ENCODE peak calls at places on chromosomes 7 and 10, in ten cellular contexts. One of them, this sample, is unnamed.

GRCh38 chr10:126640391-126640790 is 30.1 kb downstream of the C10orf90 start:
- DNase-seq in ovary: no peak
- DNase-seq in tibial artery: no peak
- DNase-seq in GM20000: no peak
- DNase-seq in mucosa of descending colon: no peak
- DNase-seq in heart left ventricle: no peak
- DNase-seq in endothelial cell: no peak
- DNase-seq in esophagus muscularis mucosa: no peak
- DNase-seq in fibroblast of pulmonary artery: no peak
- DNase-seq in foreskin fibroblast: no peak
- DNase-seq in this sample: no peak

GRCh38 chr7:98568891-98569290 is 48.2 kb upstream of the NPTX2 start:
- DNase-seq in ovary: no peak
- DNase-seq in tibial artery: no peak
- DNase-seq in GM20000: no peak
- DNase-seq in mucosa of descending colon: no peak
- DNase-seq in heart left ventricle: no peak
- DNase-seq in endothelial cell: no peak
- DNase-seq in esophagus muscularis mucosa: no peak
- DNase-seq in fibroblast of pulmonary artery: peak
- DNase-seq in foreskin fibroblast: peak
- DNase-seq in this sample: no peak

GRCh38 chr10:132574783-132575319 is 37.3 kb downstream of the INPP5A start:
- DNase-seq in ovary: no peak
- DNase-seq in tibial artery: no peak
- DNase-seq in GM20000: no peak
- DNase-seq in mucosa of descending colon: no peak
- DNase-seq in heart left ventricle: no peak
- DNase-seq in endothelial cell: no peak
- DNase-seq in esophagus muscularis mucosa: no peak
- DNase-seq in fibroblast of pulmonary artery: peak
- DNase-seq in foreskin fibroblast: no peak
- DNase-seq in this sample: no peak

GRCh38 chr7:13821152-13821787 is 168.2 kb downstream of the ETV1 start:
- DNase-seq in ovary: no peak
- DNase-seq in tibial artery: no peak
- DNase-seq in GM20000: no peak
- DNase-seq in mucosa of descending colon: peak
- DNase-seq in heart left ventricle: no peak
- DNase-seq in endothelial cell: no peak
- DNase-seq in esophagus muscularis mucosa: no peak
- DNase-seq in fibroblast of pulmonary artery: no peak
- DNase-seq in foreskin fibroblast: peak
- DNase-seq in this sample: no peak

GRCh38 chr7:41997151-41997550 is 239.9 kb downstream of the GLI3 start:
- DNase-seq in ovary: no peak
- DNase-seq in tibial artery: no peak
- DNase-seq in GM20000: no peak
- DNase-seq in mucosa of descending colon: no peak
- DNase-seq in heart left ventricle: no peak
- DNase-seq in endothelial cell: no peak
- DNase-seq in esophagus muscularis mucosa: no peak
- DNase-seq in fibroblast of pulmonary artery: no peak
- DNase-seq in foreskin fibroblast: no peak
- DNase-seq in this sample: no peak

GRCh38 chr10:48595533-48595932 is 9.3 kb downstream of the ARHGAP22 start:
- DNase-seq in ovary: no peak
- DNase-seq in tibial artery: no peak
- DNase-seq in GM20000: no peak
- DNase-seq in mucosa of descending colon: no peak
- DNase-seq in heart left ventricle: no peak
- DNase-seq in endothelial cell: no peak
- DNase-seq in esophagus muscularis mucosa: no peak
- DNase-seq in fibroblast of pulmonary artery: no peak
- DNase-seq in foreskin fibroblast: no peak
- DNase-seq in this sample: no peak

GRCh38 chr7:154364156-154364555 is 312.0 kb downstream of the DPP6 start:
- DNase-seq in ovary: no peak
- DNase-seq in tibial artery: no peak
- DNase-seq in GM20000: no peak
- DNase-seq in mucosa of descending colon: no peak
- DNase-seq in heart left ventricle: no peak
- DNase-seq in endothelial cell: no peak
- DNase-seq in esophagus muscularis mucosa: no peak
- DNase-seq in fibroblast of pulmonary artery: no peak
- DNase-seq in foreskin fibroblast: no peak
- DNase-seq in this sample: no peak

GRCh38 chr10:34262965-34263364 is 552.1 kb downstream of the PARD3 start:
- DNase-seq in ovary: no peak
- DNase-seq in tibial artery: no peak
- DNase-seq in GM20000: no peak
- DNase-seq in mucosa of descending colon: no peak
- DNase-seq in heart left ventricle: no peak
- DNase-seq in endothelial cell: no peak
- DNase-seq in esophagus muscularis mucosa: no peak
- DNase-seq in fibroblast of pulmonary artery: peak
- DNase-seq in foreskin fibroblast: no peak
- DNase-seq in this sample: no peak

GRCh38 chr10:123863189-123863580 is 28.4 kb downstream of the CPXM2 start:
- DNase-seq in ovary: no peak
- DNase-seq in tibial artery: no peak
- DNase-seq in GM20000: no peak
- DNase-seq in mucosa of descending colon: no peak
- DNase-seq in heart left ventricle: no peak
- DNase-seq in endothelial cell: no peak
- DNase-seq in esophagus muscularis mucosa: no peak
- DNase-seq in fibroblast of pulmonary artery: no peak
- DNase-seq in foreskin fibroblast: no peak
- DNase-seq in this sample: no peak

GRCh38 chr7:84647797-84648762 is 453.5 kb upstream of the SEMA3A start:
- DNase-seq in ovary: no peak
- DNase-seq in tibial artery: no peak
- DNase-seq in GM20000: no peak
- DNase-seq in mucosa of descending colon: no peak
- DNase-seq in heart left ventricle: no peak
- DNase-seq in endothelial cell: no peak
- DNase-seq in esophagus muscularis mucosa: no peak
- DNase-seq in fibroblast of pulmonary artery: peak
- DNase-seq in foreskin fibroblast: peak
- DNase-seq in this sample: no peak

DNA sequence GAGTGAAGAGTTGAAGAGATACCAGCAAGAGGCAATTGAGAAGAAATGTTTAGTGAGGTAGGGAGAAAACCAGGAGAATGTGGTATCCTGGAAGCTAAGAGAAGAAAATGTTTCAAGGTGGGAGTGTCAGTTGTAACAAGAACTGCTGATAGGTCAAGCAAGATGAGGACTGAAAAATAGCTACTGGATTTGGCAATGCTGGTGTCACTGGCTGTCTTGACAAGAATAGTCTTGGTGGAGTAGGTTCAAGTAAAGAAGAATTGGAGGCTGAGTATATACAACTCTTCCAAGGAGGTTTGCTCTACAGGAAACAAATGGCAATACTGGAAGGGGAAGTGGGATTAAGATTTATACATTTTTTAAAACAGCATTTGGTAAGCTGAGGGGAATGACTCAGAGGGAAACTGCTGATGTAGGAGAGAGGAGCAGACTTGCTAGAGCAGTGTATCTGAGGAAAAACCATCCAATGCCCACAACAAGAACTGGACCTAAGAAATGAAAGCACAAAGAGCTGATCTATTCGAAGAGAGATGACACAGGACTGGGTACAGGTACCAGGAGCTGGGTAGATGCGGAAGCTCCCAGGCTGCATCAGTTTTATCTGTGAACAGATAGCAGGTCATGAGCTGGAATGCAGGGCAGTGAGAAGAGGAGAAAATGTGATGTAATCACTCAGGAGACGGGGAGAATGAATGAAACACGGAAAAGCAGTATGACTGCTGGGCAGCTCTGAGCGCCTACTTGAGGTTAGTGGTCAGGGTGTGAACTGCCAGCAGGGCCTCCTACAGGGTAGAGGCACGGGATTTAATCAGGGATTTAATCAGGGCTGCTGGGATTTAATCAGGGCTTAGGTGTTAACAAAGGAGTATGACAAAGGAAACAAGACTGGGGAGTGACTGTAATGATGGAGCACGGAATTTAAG is 34.5 kb downstream of the FAM25A start:
- DNase-seq in ovary: no peak
- DNase-seq in tibial artery: no peak
- DNase-seq in GM20000: no peak
- DNase-seq in mucosa of descending colon: no peak
- DNase-seq in heart left ventricle: no peak
- DNase-seq in endothelial cell: no peak
- DNase-seq in esophagus muscularis mucosa: peak
- DNase-seq in fibroblast of pulmonary artery: peak
- DNase-seq in foreskin fibroblast: peak
- DNase-seq in this sample: no peak
- TF ChIP-seq CTCF in ovary: no peak
- TF ChIP-seq CTCF in tibial artery: no peak
- TF ChIP-seq CTCF in GM20000: no peak
- TF ChIP-seq CTCF in mucosa of descending colon: no peak
- TF ChIP-seq CTCF in heart left ventricle: no peak
- TF ChIP-seq CTCF in endothelial cell: no peak
- TF ChIP-seq CTCF in esophagus muscularis mucosa: no peak
- TF ChIP-seq CTCF in fibroblast of pulmonary artery: peak
- TF ChIP-seq CTCF in foreskin fibroblast: no peak
- TF ChIP-seq CTCF in this sample: peak

GRCh38 chr10:44464503-44464902 is 79.6 kb upstream of the CXCL12 start:
- DNase-seq in ovary: no peak
- DNase-seq in tibial artery: no peak
- DNase-seq in GM20000: no peak
- DNase-seq in mucosa of descending colon: no peak
- DNase-seq in heart left ventricle: no peak
- DNase-seq in endothelial cell: no peak
- DNase-seq in esophagus muscularis mucosa: no peak
- DNase-seq in fibroblast of pulmonary artery: no peak
- DNase-seq in foreskin fibroblast: no peak
- DNase-seq in this sample: no peak
- TF ChIP-seq CTCF in ovary: no peak
- TF ChIP-seq CTCF in tibial artery: no peak
- TF ChIP-seq CTCF in GM20000: no peak
- TF ChIP-seq CTCF in mucosa of descending colon: no peak
- TF ChIP-seq CTCF in heart left ventricle: no peak
- TF ChIP-seq CTCF in endothelial cell: peak
- TF ChIP-seq CTCF in esophagus muscularis mucosa: no peak
- TF ChIP-seq CTCF in fibroblast of pulmonary artery: peak
- TF ChIP-seq CTCF in foreskin fibroblast: no peak
- TF ChIP-seq CTCF in this sample: peak

GRCh38 chr10:13270877-13271551 is 28.9 kb downstream of the PHYH start:
- DNase-seq in ovary: no peak
- DNase-seq in tibial artery: no peak
- DNase-seq in GM20000: no peak
- DNase-seq in mucosa of descending colon: peak
- DNase-seq in heart left ventricle: no peak
- DNase-seq in endothelial cell: no peak
- DNase-seq in esophagus muscularis mucosa: no peak
- DNase-seq in fibroblast of pulmonary artery: peak
- DNase-seq in foreskin fibroblast: peak
- DNase-seq in this sample: no peak

GRCh38 chr10:13272164-13272571 is 27.7 kb downstream of the PHYH start:
- DNase-seq in ovary: peak
- DNase-seq in tibial artery: peak
- DNase-seq in GM20000: no peak
- DNase-seq in mucosa of descending colon: peak
- DNase-seq in heart left ventricle: peak
- DNase-seq in endothelial cell: no peak
- DNase-seq in esophagus muscularis mucosa: no peak
- DNase-seq in fibroblast of pulmonary artery: peak
- DNase-seq in foreskin fibroblast: peak
- DNase-seq in this sample: no peak

GRCh38 chr10:13271552-13272163 is 28.2 kb downstream of the PHYH start:
- DNase-seq in ovary: peak
- DNase-seq in tibial artery: peak
- DNase-seq in GM20000: peak
- DNase-seq in mucosa of descending colon: peak
- DNase-seq in heart left ventricle: peak
- DNase-seq in endothelial cell: peak
- DNase-seq in esophagus muscularis mucosa: no peak
- DNase-seq in fibroblast of pulmonary artery: peak
- DNase-seq in foreskin fibroblast: peak
- DNase-seq in this sample: peak

DNA sequence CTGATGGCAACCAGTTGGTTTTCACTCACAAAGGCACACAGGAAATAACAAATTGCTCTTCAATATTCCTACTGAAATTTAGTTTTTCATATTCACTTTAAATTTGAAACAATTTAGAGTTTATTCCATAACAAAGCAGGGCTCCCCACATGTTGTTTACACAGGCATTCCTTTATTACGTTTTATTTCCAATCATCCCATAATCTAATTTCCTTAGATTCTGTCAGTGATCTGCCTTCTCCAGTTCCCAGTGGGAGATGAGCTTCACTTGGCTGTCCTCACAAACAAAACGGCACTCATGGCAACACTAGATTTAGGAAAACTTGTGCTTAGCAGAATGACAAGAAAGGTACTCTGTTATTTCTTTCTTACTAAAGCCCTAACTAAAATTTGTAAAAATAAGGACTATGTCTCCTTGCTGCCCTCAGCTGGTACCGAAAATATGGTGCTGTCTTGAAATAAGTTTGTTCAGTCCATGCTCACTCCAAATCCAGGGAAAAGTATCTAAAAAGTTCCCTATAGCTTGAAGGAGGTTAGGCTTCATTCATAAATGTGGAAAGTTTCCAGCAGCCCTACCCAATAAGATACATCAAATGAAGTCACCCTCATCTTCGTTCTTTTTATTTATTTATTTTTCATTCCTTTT is 23.0 kb downstream of the PHYH start:
- DNase-seq in ovary: peak
- DNase-seq in tibial artery: no peak
- DNase-seq in GM20000: no peak
- DNase-seq in mucosa of descending colon: no peak
- DNase-seq in heart left ventricle: no peak
- DNase-seq in endothelial cell: no peak
- DNase-seq in esophagus muscularis mucosa: no peak
- DNase-seq in fibroblast of pulmonary artery: peak
- DNase-seq in foreskin fibroblast: peak
- DNase-seq in this sample: no peak
- TF ChIP-seq CTCF in ovary: no peak
- TF ChIP-seq CTCF in tibial artery: no peak
- TF ChIP-seq CTCF in GM20000: no peak
- TF ChIP-seq CTCF in mucosa of descending colon: no peak
- TF ChIP-seq CTCF in heart left ventricle: no peak
- TF ChIP-seq CTCF in endothelial cell: no peak
- TF ChIP-seq CTCF in esophagus muscularis mucosa: no peak
- TF ChIP-seq CTCF in fibroblast of pulmonary artery: peak
- TF ChIP-seq CTCF in foreskin fibroblast: peak
- TF ChIP-seq CTCF in this sample: no peak

GRCh38 chr10:43380610-43381222 is 9.3 kb downstream of the FXYD4 start:
- DNase-seq in ovary: no peak
- DNase-seq in tibial artery: no peak
- DNase-seq in GM20000: no peak
- DNase-seq in mucosa of descending colon: no peak
- DNase-seq in heart left ventricle: no peak
- DNase-seq in endothelial cell: no peak
- DNase-seq in esophagus muscularis mucosa: no peak
- DNase-seq in fibroblast of pulmonary artery: peak
- DNase-seq in foreskin fibroblast: no peak
- DNase-seq in this sample: no peak
- TF ChIP-seq CTCF in ovary: no peak
- TF ChIP-seq CTCF in tibial artery: no peak
- TF ChIP-seq CTCF in GM20000: no peak
- TF ChIP-seq CTCF in mucosa of descending colon: no peak
- TF ChIP-seq CTCF in heart left ventricle: no peak
- TF ChIP-seq CTCF in endothelial cell: no peak
- TF ChIP-seq CTCF in esophagus muscularis mucosa: no peak
- TF ChIP-seq CTCF in fibroblast of pulmonary artery: peak
- TF ChIP-seq CTCF in foreskin fibroblast: peak
- TF ChIP-seq CTCF in this sample: peak

GRCh38 chr7:149028346-149029109 is at the start of gene PDIA4:
- DNase-seq in ovary: peak
- DNase-seq in tibial artery: peak
- DNase-seq in GM20000: peak
- DNase-seq in mucosa of descending colon: peak
- DNase-seq in heart left ventricle: peak
- DNase-seq in endothelial cell: peak
- DNase-seq in esophagus muscularis mucosa: peak
- DNase-seq in fibroblast of pulmonary artery: peak
- DNase-seq in foreskin fibroblast: peak
- DNase-seq in this sample: peak
- TF ChIP-seq CTCF in ovary: no peak
- TF ChIP-seq CTCF in tibial artery: peak
- TF ChIP-seq CTCF in GM20000: no peak
- TF ChIP-seq CTCF in mucosa of descending colon: no peak
- TF ChIP-seq CTCF in heart left ventricle: no peak
- TF ChIP-seq CTCF in endothelial cell: no peak
- TF ChIP-seq CTCF in esophagus muscularis mucosa: peak
- TF ChIP-seq CTCF in fibroblast of pulmonary artery: no peak
- TF ChIP-seq CTCF in foreskin fibroblast: no peak
- TF ChIP-seq CTCF in this sample: peak